ENCODE peak calls at places on chromosomes 7 and 10, in four cellular contexts. I, F, D and N are unnamed samples.

GRCh38 chr10:387949-388660 is 252.8 kb downstream of the ZMYND11 start:
- DNase-seq in I (no peak), D (no peak), F (peak; percentile 40), N (no peak)

GRCh38 chr7:51647486-51647885 is 330.9 kb upstream of the COBL start:
- DNase-seq in F (no peak), I (no peak), D (no peak), N (no peak)

GRCh38 chr7:140304071-140304799 is 94.1 kb downstream of the SLC37A3 start:
- DNase-seq in I (no peak), D (no peak), F (no peak), N (no peak)

GRCh38 chr7:29384277-29384676 is 179.4 kb upstream of the PRR15 start:
- DNase-seq in D (no peak), F (no peak), I (no peak), N (no peak)

GRCh38 chr7:135210818-135211178 is 528 bp downstream of the WDR91 start:
- DNase-seq in I (no peak), F (peak; percentile 29), D (no peak), N (no peak)

GRCh38 chr10:69574571-69574978 is 1.4 kb upstream of the NEUROG3 start:
- DNase-seq in D (no peak), I (no peak), F (no peak), N (no peak)

GRCh38 chr10:128078136-128078969 is 47.9 kb downstream of the MKI67 start:
- DNase-seq in D (peak; percentile 70), F (no peak), I (peak; percentile 28), N (no peak)

GRCh38 chr7:100863406-100863950 is 3.7 kb upstream of the TRIP6 start:
- DNase-seq in F (peak; percentile 64), I (no peak), D (no peak), N (no peak)

GRCh38 chr10:111600772-111601171 is 523.9 kb downstream of the ADRA2A start:
- DNase-seq in I (no peak), D (no peak), F (peak; percentile 88), N (no peak)

GRCh38 chr10:23362879-23363787 is 18.5 kb upstream of the C10orf67 start:
- DNase-seq in I (no peak), D (no peak), F (no peak), N (no peak)

GRCh38 chr10:119289227-119289925 is 82.0 kb downstream of the GRK5 start:
- DNase-seq in F (no peak), D (no peak), I (no peak), N (no peak)

GRCh38 chr10:119287613-119287991 is 80.2 kb downstream of the GRK5 start:
- DNase-seq in F (no peak), I (no peak), D (no peak), N (no peak)

GRCh38 chr10:119286983-119287612 is 79.7 kb downstream of the GRK5 start:
- DNase-seq in F (no peak), I (no peak), D (no peak), N (no peak)

GRCh38 chr10:119290301-119291036 is 83.1 kb downstream of the GRK5 start:
- DNase-seq in D (no peak), I (no peak), F (no peak), N (no peak)

DNA sequence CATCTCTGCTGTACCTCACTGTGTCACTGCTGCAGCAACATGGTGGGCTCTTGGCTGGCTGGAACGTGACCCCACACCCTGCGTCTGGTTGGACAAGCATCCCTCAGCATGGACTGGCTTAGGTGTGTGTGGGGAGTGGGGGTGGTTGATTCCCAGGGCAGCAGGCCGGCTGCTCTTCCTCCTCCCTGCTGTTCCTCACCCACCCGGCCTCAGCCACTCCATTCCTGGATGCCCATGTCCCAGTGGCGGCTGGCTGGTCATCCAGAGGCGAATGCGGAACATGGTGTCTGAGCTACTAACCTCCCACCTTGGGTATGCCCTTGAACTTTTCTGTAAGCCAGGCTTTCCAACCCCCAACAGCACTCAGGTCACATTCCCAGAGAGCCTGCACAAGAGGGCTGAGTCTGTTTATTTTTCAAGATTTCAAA is 81.2 kb downstream of the GRK5 start:
- DNase-seq in F (no peak), I (no peak), D (no peak), N (no peak)
- H3K4me1 ChIP-seq in F (peaks cover 26% of the 10 kb centered on the region), I (no peaks in the 10 kb centered on the region), D (peaks cover 72% of the 10 kb centered on the region), N (no peaks in the 10 kb centered on the region)

DNA sequence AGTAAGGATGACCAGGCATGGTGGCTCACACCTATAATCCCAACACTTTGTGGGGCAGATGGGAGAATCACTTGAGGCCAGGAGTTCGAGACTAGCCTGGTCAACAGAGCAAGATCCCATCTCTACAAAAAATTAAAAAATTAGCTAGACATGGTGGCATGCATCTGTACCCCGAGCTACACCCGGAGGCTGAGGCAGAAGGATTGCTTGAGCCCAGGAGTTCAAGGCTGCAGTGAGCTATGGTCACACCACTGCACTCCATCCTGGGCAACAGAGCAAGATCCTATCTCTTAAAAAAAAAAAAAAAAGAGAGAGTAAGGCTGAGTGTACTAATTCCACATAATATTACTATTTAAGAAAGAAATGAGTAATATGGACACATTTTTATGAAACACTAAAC is 3.8 kb downstream of the P4HA1 start:
- DNase-seq in F (no peak), D (no peak), I (no peak), N (no peak)
- H3K4me3 ChIP-seq in F (no peak overlapping the region), D (no peak overlapping the region), I (no peak overlapping the region), N (no peak overlapping the region)

DNA sequence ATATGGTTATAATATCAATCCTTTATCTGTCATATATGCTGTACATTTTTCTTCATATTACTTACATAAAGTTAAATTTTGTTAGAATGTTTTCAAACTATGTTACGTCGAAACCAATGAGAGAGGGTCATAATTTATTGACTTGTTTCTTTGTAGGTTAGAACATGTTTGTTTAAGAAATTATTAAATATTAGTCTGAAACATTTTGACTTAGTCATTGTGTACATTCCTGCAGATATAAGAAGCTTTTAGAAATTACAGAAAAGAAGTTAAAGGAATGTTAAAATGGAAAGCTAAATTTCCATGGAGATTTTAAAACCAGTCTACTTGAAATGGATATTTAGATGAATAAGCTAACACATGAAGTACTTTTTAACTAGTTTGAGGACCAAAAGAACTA is 99.8 kb downstream of the ANKRD30A start:
- DNase-seq in D (no peak), I (no peak), F (no peak), N (no peak)
- H3K9me3 ChIP-seq in D (no peaks in the 10 kb centered on the region), I (peaks cover 4% of the 10 kb centered on the region), F (no peaks in the 10 kb centered on the region), N (no peaks in the 10 kb centered on the region)

DNA sequence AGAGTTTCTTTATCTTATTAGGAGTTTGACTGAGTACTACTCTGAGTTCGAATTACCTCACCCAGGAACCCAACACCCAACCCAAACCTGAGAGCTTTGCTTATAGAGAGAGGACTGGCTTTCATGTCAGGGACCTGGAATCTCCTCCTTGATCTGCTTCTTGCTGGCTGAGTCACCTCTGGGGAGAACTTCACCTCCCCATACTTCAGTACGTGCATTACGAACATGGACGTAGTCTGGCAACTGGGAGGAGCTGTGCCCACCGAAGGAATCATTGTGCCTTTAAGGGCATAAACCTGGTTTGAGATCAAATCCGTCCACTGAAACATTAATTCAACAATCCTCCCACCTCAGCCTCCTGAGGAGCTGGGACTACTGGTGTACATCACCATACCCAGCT is 12.2 kb upstream of the PSAP start:
- DNase-seq in D (no peak), I (no peak), F (no peak), N (no peak)
- H3K4me1 ChIP-seq in D (peaks cover 21% of the 10 kb centered on the region), I (peaks cover 46% of the 10 kb centered on the region), F (peaks cover 29% of the 10 kb centered on the region), N (peaks cover 22% of the 10 kb centered on the region)

GRCh38 chr10:77479586-77479985 is 158.0 kb downstream of the KCNMA1 start:
- DNase-seq in D (no peak), F (no peak), I (no peak), N (no peak)

GRCh38 chr10:77475522-77475921 is 162.1 kb downstream of the KCNMA1 start:
- DNase-seq in I (no peak), D (no peak), F (no peak), N (no peak)

GRCh38 chr10:77482072-77482471 is 155.5 kb downstream of the KCNMA1 start:
- DNase-seq in I (no peak), D (no peak), F (no peak), N (no peak)

GRCh38 chr10:77474939-77475338 is 162.7 kb downstream of the KCNMA1 start:
- DNase-seq in D (no peak), I (no peak), F (no peak), N (no peak)

DNA sequence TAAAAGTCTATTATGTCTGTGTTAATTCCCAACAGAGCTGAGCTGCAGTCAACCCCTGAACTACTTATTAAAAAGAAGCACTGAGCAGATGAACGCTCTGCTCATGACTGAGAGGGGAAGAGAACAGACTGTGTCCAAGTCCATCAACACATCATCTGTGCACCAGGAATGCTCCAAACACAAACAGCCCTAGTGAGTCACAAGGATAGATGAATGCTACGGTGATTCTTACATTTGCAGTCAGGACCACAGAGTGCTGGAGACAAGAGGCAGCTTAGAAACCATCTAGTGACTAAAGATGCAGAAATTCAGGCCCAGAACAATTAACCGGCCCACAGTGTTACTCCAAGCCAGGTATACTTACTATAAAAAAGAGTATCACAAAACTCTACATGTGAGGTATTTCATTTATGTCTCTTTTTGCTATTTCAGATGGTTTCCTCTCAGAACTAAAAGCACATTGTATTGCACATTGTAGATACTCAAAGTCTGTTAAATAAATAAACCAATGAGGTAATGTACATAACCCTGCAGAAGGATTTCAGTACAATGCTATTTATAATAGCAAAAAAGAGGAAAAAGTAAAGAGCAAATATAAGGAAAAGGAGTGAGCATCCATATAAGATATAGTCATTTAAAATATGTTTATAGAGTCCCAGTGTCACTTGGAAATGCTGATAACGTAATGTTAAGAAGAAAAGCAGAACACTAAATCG is 159.2 kb downstream of the KCNMA1 start:
- DNase-seq in I (no peak), F (no peak), D (no peak), N (no peak)
- H3K4me3 ChIP-seq in I (no peak overlapping the region), F (no peak overlapping the region), D (no peak overlapping the region), N (no peak overlapping the region)

DNA sequence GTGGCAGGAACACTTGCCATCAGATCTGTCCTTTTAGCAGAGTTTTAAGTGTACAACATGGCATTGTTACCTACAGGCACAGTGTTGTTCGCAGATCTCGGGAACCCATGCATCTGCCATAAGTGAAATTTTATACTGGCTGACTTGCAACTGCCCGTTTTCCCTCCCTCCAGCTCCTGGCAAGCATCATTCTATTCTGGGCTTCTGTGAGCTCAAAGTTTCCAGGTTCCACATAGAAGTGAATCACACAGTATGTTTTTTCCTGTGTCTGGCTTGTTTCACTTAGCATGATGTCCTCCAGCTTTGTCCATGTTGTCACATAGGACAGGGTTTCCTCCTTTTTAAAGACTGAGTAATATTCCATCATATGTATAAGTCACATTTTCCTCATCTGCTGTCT is 56.6 kb downstream of the C10orf143 start:
- DNase-seq in F (no peak), D (no peak), I (no peak), N (no peak)
- H3K9me3 ChIP-seq in F (no peaks in the 10 kb centered on the region), D (peaks cover 4% of the 10 kb centered on the region), I (no peaks in the 10 kb centered on the region), N (no peaks in the 10 kb centered on the region)